ENCODE peak calls at places on chromosomes 4 and X, in ten cellular contexts. One of them, this sample, is unnamed.

GRCh38 chrX:30888526-30889146 is 418 bp downstream of the TAB3 start:
- DNase-seq in astrocyte: peak; percentile 4
- DNase-seq in heart left ventricle: no peak
- DNase-seq in IMR-90: no peak
- DNase-seq in mucosa of descending colon: no peak
- DNase-seq in suprapubic skin: peak; percentile 63
- DNase-seq in thoracic aorta: no peak
- DNase-seq in SJSA1: peak; percentile 2
- DNase-seq in cardiac fibroblast: peak; percentile 19
- DNase-seq in fibroblast of mammary gland: peak; percentile 9
- DNase-seq in this sample: peak; percentile 75

GRCh38 chr4:98706200-98706813 is 47.9 kb upstream of the TSPAN5 start:
- DNase-seq in astrocyte: no peak
- DNase-seq in heart left ventricle: no peak
- DNase-seq in IMR-90: no peak
- DNase-seq in mucosa of descending colon: no peak
- DNase-seq in suprapubic skin: no peak
- DNase-seq in thoracic aorta: no peak
- DNase-seq in SJSA1: no peak
- DNase-seq in cardiac fibroblast: no peak
- DNase-seq in fibroblast of mammary gland: no peak
- DNase-seq in this sample: no peak

GRCh38 chr4:156957558-156957957 is 14.0 kb downstream of the PDGFC start:
- DNase-seq in astrocyte: no peak
- DNase-seq in heart left ventricle: no peak
- DNase-seq in IMR-90: no peak
- DNase-seq in mucosa of descending colon: no peak
- DNase-seq in suprapubic skin: no peak
- DNase-seq in thoracic aorta: no peak
- DNase-seq in SJSA1: no peak
- DNase-seq in cardiac fibroblast: no peak
- DNase-seq in fibroblast of mammary gland: no peak
- DNase-seq in this sample: no peak

GRCh38 chrX:47751670-47752069 is 85.0 kb upstream of the ZNF81 start:
- DNase-seq in astrocyte: no peak
- DNase-seq in heart left ventricle: peak; percentile 44
- DNase-seq in IMR-90: no peak
- DNase-seq in mucosa of descending colon: peak; percentile 43
- DNase-seq in suprapubic skin: no peak
- DNase-seq in thoracic aorta: no peak
- DNase-seq in SJSA1: no peak
- DNase-seq in cardiac fibroblast: peak; percentile 48
- DNase-seq in fibroblast of mammary gland: peak; percentile 37
- DNase-seq in this sample: no peak

GRCh38 chr4:109207060-109207459 is 95.4 kb downstream of the COL25A1 start:
- DNase-seq in astrocyte: peak; percentile 88
- DNase-seq in heart left ventricle: no peak
- DNase-seq in IMR-90: peak; percentile 71
- DNase-seq in mucosa of descending colon: no peak
- DNase-seq in suprapubic skin: no peak
- DNase-seq in thoracic aorta: no peak
- DNase-seq in SJSA1: no peak
- DNase-seq in cardiac fibroblast: peak; percentile 17
- DNase-seq in fibroblast of mammary gland: peak; percentile 75
- DNase-seq in this sample: no peak

GRCh38 chr4:114535725-114536124 is 62.9 kb upstream of the UGT8 start:
- DNase-seq in astrocyte: no peak
- DNase-seq in heart left ventricle: no peak
- DNase-seq in IMR-90: no peak
- DNase-seq in mucosa of descending colon: no peak
- DNase-seq in suprapubic skin: no peak
- DNase-seq in thoracic aorta: no peak
- DNase-seq in SJSA1: no peak
- DNase-seq in cardiac fibroblast: no peak
- DNase-seq in fibroblast of mammary gland: no peak
- DNase-seq in this sample: no peak

GRCh38 chr4:74320559-74321118 is 12.4 kb downstream of the EPGN start:
- DNase-seq in astrocyte: peak; percentile 30
- DNase-seq in heart left ventricle: no peak
- DNase-seq in IMR-90: peak; percentile 55
- DNase-seq in mucosa of descending colon: peak; percentile 67
- DNase-seq in suprapubic skin: no peak
- DNase-seq in thoracic aorta: no peak
- DNase-seq in SJSA1: peak; percentile 39
- DNase-seq in cardiac fibroblast: peak; percentile 83
- DNase-seq in fibroblast of mammary gland: peak; percentile 69
- DNase-seq in this sample: no peak

GRCh38 chrX:150211988-150212387 is 151.1 kb upstream of the MAMLD1 start:
- DNase-seq in astrocyte: peak; percentile 64
- DNase-seq in heart left ventricle: no peak
- DNase-seq in IMR-90: peak; percentile 74
- DNase-seq in mucosa of descending colon: no peak
- DNase-seq in suprapubic skin: no peak
- DNase-seq in thoracic aorta: no peak
- DNase-seq in SJSA1: peak; percentile 4
- DNase-seq in cardiac fibroblast: peak; percentile 78
- DNase-seq in fibroblast of mammary gland: peak; percentile 82
- DNase-seq in this sample: peak; percentile 22

GRCh38 chr4:15037923-15038541 is 35.8 kb downstream of the CPEB2 start:
- DNase-seq in astrocyte: peak; percentile 65
- DNase-seq in heart left ventricle: no peak
- DNase-seq in IMR-90: peak; percentile 22
- DNase-seq in mucosa of descending colon: no peak
- DNase-seq in suprapubic skin: no peak
- DNase-seq in thoracic aorta: no peak
- DNase-seq in SJSA1: no peak
- DNase-seq in cardiac fibroblast: no peak
- DNase-seq in fibroblast of mammary gland: no peak
- DNase-seq in this sample: no peak

GRCh38 chr4:15031197-15031596 is 28.9 kb downstream of the CPEB2 start:
- DNase-seq in astrocyte: peak; percentile 27
- DNase-seq in heart left ventricle: no peak
- DNase-seq in IMR-90: peak; percentile 13
- DNase-seq in mucosa of descending colon: no peak
- DNase-seq in suprapubic skin: no peak
- DNase-seq in thoracic aorta: no peak
- DNase-seq in SJSA1: no peak
- DNase-seq in cardiac fibroblast: peak; percentile 36
- DNase-seq in fibroblast of mammary gland: peak; percentile 31
- DNase-seq in this sample: no peak

GRCh38 chr4:15031993-15032660 is 29.8 kb downstream of the CPEB2 start:
- DNase-seq in astrocyte: peak; percentile 51
- DNase-seq in heart left ventricle: no peak
- DNase-seq in IMR-90: peak; percentile 55
- DNase-seq in mucosa of descending colon: no peak
- DNase-seq in suprapubic skin: no peak
- DNase-seq in thoracic aorta: no peak
- DNase-seq in SJSA1: no peak
- DNase-seq in cardiac fibroblast: peak; percentile 80
- DNase-seq in fibroblast of mammary gland: peak; percentile 63
- DNase-seq in this sample: no peak

GRCh38 chr4:15035152-15035551 is 32.9 kb downstream of the CPEB2 start:
- DNase-seq in astrocyte: peak; percentile 68
- DNase-seq in heart left ventricle: no peak
- DNase-seq in IMR-90: peak; percentile 70
- DNase-seq in mucosa of descending colon: no peak
- DNase-seq in suprapubic skin: no peak
- DNase-seq in thoracic aorta: no peak
- DNase-seq in SJSA1: no peak
- DNase-seq in cardiac fibroblast: peak; percentile 49
- DNase-seq in fibroblast of mammary gland: peak; percentile 13
- DNase-seq in this sample: no peak

DNA sequence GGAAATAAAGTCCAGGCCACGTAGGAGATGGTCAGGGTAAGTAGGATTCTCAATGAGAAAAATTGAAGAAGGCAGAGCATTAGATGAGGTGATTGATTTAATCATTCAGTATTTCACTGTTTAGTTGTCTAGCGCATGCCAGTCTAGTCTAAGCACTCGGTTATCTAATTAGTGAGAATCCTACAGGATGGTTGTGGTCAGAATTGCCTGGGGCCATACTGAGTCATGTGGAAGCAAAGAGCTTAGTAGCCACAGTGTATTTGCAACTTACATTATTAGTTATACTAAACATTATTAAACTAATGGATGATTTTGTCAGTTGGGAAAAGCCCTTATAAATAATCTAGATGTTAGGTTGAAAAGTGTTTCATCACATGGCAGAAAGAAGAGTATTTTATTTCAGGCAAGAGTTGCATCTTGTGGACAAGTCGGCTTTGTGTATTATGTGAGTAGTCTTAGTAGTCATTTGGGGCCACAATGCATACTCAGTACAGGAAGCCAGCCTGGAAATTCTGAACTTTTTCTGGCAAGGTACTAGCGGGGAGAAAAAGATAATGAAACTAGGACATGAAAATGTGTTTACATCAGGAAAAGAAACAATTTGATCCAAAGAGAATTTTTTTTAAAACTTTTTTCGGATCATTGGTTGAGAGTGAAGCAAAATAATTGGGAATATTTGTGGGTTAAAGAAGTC is 31.9 kb downstream of the CPEB2 start:
- DNase-seq in astrocyte: peak; percentile 58
- DNase-seq in heart left ventricle: no peak
- DNase-seq in IMR-90: peak; percentile 68
- DNase-seq in mucosa of descending colon: no peak
- DNase-seq in suprapubic skin: no peak
- DNase-seq in thoracic aorta: no peak
- DNase-seq in SJSA1: peak; percentile 8
- DNase-seq in cardiac fibroblast: peak; percentile 60
- DNase-seq in fibroblast of mammary gland: peak; percentile 45
- DNase-seq in this sample: no peak
- H3K4me3 ChIP-seq in astrocyte: no peak overlapping the region
- H3K4me3 ChIP-seq in heart left ventricle: peak overlapping the region; percentile 11
- H3K4me3 ChIP-seq in IMR-90: no peak overlapping the region
- H3K4me3 ChIP-seq in mucosa of descending colon: no peak overlapping the region
- H3K4me3 ChIP-seq in suprapubic skin: no peak overlapping the region
- H3K4me3 ChIP-seq in thoracic aorta: no peak overlapping the region
- H3K4me3 ChIP-seq in SJSA1: no peak overlapping the region
- H3K4me3 ChIP-seq in cardiac fibroblast: no peak overlapping the region
- H3K4me3 ChIP-seq in fibroblast of mammary gland: no peak overlapping the region
- H3K4me3 ChIP-seq in this sample: peak overlapping the region; percentile 6

DNA sequence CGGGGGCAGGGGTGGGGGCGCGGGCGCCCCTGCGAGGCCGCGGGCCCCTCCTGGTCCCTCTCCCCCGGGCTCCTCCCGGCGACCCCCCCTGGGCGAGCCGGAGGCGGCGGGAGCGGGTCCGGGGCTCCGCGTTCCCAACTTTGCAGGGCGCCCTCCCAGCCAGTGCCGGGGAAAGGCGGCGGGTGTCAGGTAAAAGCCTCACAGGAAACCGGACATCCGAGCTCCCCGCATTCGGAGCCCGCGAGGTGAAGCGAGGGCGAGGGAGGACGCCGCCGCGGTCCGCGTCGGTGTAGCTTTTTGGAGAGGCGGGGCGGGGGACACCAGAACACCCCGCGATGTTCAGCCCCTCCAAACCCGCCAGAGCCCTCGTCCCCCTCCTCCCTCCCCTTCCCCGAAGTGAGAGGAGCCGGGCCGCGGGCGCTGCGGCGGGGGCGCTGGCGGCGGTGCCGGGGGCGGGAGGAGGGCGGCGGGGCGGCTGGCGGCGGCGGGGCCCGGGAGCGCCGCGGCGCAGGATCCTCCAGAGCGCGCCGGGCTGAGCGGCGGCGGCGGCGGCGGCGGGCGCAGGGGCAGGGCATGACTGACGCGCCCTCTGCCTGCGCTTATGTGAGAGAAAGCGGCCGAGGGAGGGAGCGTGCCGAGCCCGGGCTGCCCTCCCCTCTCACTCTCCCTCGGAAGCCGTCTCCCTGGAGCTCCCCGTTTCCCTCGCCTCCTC is at the start of gene VEGFC:
- DNase-seq in astrocyte: no peak
- DNase-seq in heart left ventricle: peak; percentile 56
- DNase-seq in IMR-90: peak; percentile 73
- DNase-seq in mucosa of descending colon: peak; percentile 50
- DNase-seq in suprapubic skin: peak; percentile 77
- DNase-seq in thoracic aorta: no peak
- DNase-seq in SJSA1: peak; percentile 61
- DNase-seq in cardiac fibroblast: peak; percentile 77
- DNase-seq in fibroblast of mammary gland: peak; percentile 70
- DNase-seq in this sample: peak; percentile 74
- H3K4me3 ChIP-seq in astrocyte: peak within 1 kb of the TSS; percentile 96
- H3K4me3 ChIP-seq in heart left ventricle: peak within 1 kb of the TSS; percentile 87
- H3K4me3 ChIP-seq in IMR-90: peak within 1 kb of the TSS; percentile 96
- H3K4me3 ChIP-seq in mucosa of descending colon: peak within 1 kb of the TSS; percentile 1
- H3K4me3 ChIP-seq in suprapubic skin: peak within 1 kb of the TSS; percentile 63
- H3K4me3 ChIP-seq in thoracic aorta: peak within 1 kb of the TSS; percentile 77
- H3K4me3 ChIP-seq in SJSA1: peak within 1 kb of the TSS; percentile 56
- H3K4me3 ChIP-seq in cardiac fibroblast: peak within 1 kb of the TSS; percentile 81
- H3K4me3 ChIP-seq in fibroblast of mammary gland: peak within 1 kb of the TSS; percentile 94
- H3K4me3 ChIP-seq in this sample: peak within 1 kb of the TSS; percentile 80

GRCh38 chrX:103276581-103277002 is at the start of gene TCEAL5:
- DNase-seq in astrocyte: no peak
- DNase-seq in heart left ventricle: no peak
- DNase-seq in IMR-90: no peak
- DNase-seq in mucosa of descending colon: no peak
- DNase-seq in suprapubic skin: no peak
- DNase-seq in thoracic aorta: no peak
- DNase-seq in SJSA1: no peak
- DNase-seq in cardiac fibroblast: no peak
- DNase-seq in fibroblast of mammary gland: no peak
- DNase-seq in this sample: no peak

GRCh38 chrX:103274284-103274683 is 2.3 kb downstream of the TCEAL5 start:
- DNase-seq in astrocyte: no peak
- DNase-seq in heart left ventricle: no peak
- DNase-seq in IMR-90: no peak
- DNase-seq in mucosa of descending colon: no peak
- DNase-seq in suprapubic skin: no peak
- DNase-seq in thoracic aorta: no peak
- DNase-seq in SJSA1: no peak
- DNase-seq in cardiac fibroblast: no peak
- DNase-seq in fibroblast of mammary gland: no peak
- DNase-seq in this sample: no peak

GRCh38 chrX:103275947-103276567 is 493 bp downstream of the TCEAL5 start:
- DNase-seq in astrocyte: no peak
- DNase-seq in heart left ventricle: no peak
- DNase-seq in IMR-90: no peak
- DNase-seq in mucosa of descending colon: no peak
- DNase-seq in suprapubic skin: no peak
- DNase-seq in thoracic aorta: no peak
- DNase-seq in SJSA1: no peak
- DNase-seq in cardiac fibroblast: no peak
- DNase-seq in fibroblast of mammary gland: no peak
- DNase-seq in this sample: no peak
- H3K4me3 ChIP-seq in astrocyte: no peak overlapping the region
- H3K4me3 ChIP-seq in heart left ventricle: peak overlapping the region; percentile 23
- H3K4me3 ChIP-seq in IMR-90: no peak overlapping the region
- H3K4me3 ChIP-seq in mucosa of descending colon: no peak overlapping the region
- H3K4me3 ChIP-seq in suprapubic skin: peak overlapping the region; percentile 5
- H3K4me3 ChIP-seq in thoracic aorta: peak overlapping the region; percentile 62
- H3K4me3 ChIP-seq in SJSA1: no peak overlapping the region
- H3K4me3 ChIP-seq in cardiac fibroblast: no peak overlapping the region
- H3K4me3 ChIP-seq in fibroblast of mammary gland: no peak overlapping the region
- H3K4me3 ChIP-seq in this sample: peak overlapping the region; percentile 53

DNA sequence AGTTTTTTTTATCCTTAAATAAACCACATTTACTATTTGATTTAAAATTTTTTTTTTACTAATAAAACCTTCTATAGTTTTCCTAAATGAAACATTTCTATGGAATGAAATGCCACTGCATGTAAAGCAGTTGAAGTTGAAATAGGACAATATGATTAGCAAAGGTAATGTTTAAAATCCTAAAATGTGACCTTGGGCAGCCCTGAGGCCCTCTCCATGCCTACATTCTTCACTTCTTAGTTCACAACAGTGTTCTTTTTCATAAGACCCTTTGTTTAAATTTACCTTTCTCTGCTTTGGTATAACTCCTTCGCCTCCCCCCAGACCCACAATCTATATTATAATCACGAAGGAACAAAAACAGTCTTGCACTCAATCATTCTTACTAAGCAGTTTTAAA is 124.4 kb upstream of the NAP1L5 start:
- DNase-seq in astrocyte: no peak
- DNase-seq in heart left ventricle: no peak
- DNase-seq in IMR-90: no peak
- DNase-seq in mucosa of descending colon: no peak
- DNase-seq in suprapubic skin: no peak
- DNase-seq in thoracic aorta: no peak
- DNase-seq in SJSA1: no peak
- DNase-seq in cardiac fibroblast: no peak
- DNase-seq in fibroblast of mammary gland: no peak
- DNase-seq in this sample: no peak
- H3K4me3 ChIP-seq in astrocyte: peak overlapping the region; percentile 88
- H3K4me3 ChIP-seq in heart left ventricle: peak overlapping the region; percentile 71
- H3K4me3 ChIP-seq in IMR-90: peak overlapping the region; percentile 58
- H3K4me3 ChIP-seq in mucosa of descending colon: peak overlapping the region; percentile 2
- H3K4me3 ChIP-seq in suprapubic skin: peak overlapping the region; percentile 50
- H3K4me3 ChIP-seq in thoracic aorta: peak overlapping the region; percentile 78
- H3K4me3 ChIP-seq in SJSA1: no peak overlapping the region
- H3K4me3 ChIP-seq in cardiac fibroblast: peak overlapping the region; percentile 61
- H3K4me3 ChIP-seq in fibroblast of mammary gland: peak overlapping the region; percentile 67
- H3K4me3 ChIP-seq in this sample: peak overlapping the region; percentile 76

This sample was measured in coronary artery.